ENCODE peak calls at places on chromosomes 2 and 18, in six cellular contexts. W is heart right ventricle, T is brain microvascular endothelial cell, D is lung, S is astrocyte, O is A549. J is an unnamed sample.

GRCh38 chr18:76602169-76602568 is 107.1 kb upstream of the ZNF516 start:
- DNase-seq in W (no peak), T (no peak), D (no peak), S (no peak), O (no peak), J (no peak)

GRCh38 chr18:34709631-34710429 is at the start of gene DTNA:
- DNase-seq in W (no peak), T (peak), D (no peak), S (peak), O (no peak), J (no peak)

GRCh38 chr2:163692081-163692480 is 43.7 kb downstream of the FIGN start:
- DNase-seq in W (no peak), T (no peak), D (no peak), S (no peak), O (no peak), J (no peak)

GRCh38 chr2:219430633-219431615 is 3.7 kb upstream of the SPEG start:
- DNase-seq in W (peak), T (no peak), D (no peak), S (peak), O (no peak), J (no peak)

GRCh38 chr2:207746131-207746530 is 23.6 kb downstream of the FZD5 start:
- DNase-seq in W (peak), T (peak), D (peak), S (peak), O (peak), J (no peak)

GRCh38 chr2:191322838-191323506 is 77.8 kb downstream of the MYO1B start:
- DNase-seq in W (no peak), T (no peak), D (no peak), S (no peak), O (no peak), J (no peak)

GRCh38 chr2:12556762-12557161 is 160.0 kb upstream of the TRIB2 start:
- DNase-seq in W (no peak), T (peak), D (no peak), S (peak), O (no peak), J (no peak)

GRCh38 chr2:196248467-196249104 is 77.2 kb upstream of the STK17B start:
- DNase-seq in W (no peak), T (no peak), D (no peak), S (no peak), O (no peak), J (no peak)

GRCh38 chr18:45201489-45201888 is 413.8 kb upstream of the SLC14A2 start:
- DNase-seq in W (no peak), T (no peak), D (no peak), S (no peak), O (no peak), J (no peak)

GRCh38 chr2:85537600-85538506 is 1.1 kb upstream of the MAT2A start:
- DNase-seq in W (peak), T (peak), D (peak), S (no peak), O (peak), J (peak)

GRCh38 chr2:66443977-66444855 is 9.3 kb downstream of the MEIS1 start:
- DNase-seq in W (no peak), T (no peak), D (no peak), S (peak), O (no peak), J (peak)

GRCh38 chr18:63829886-63830285 is 54.7 kb downstream of the SERPINB7 start:
- DNase-seq in W (no peak), T (no peak), D (no peak), S (no peak), O (no peak), J (no peak)

GRCh38 chr2:168753765-168754334 is 48.6 kb upstream of the NOSTRIN start:
- DNase-seq in W (no peak), T (no peak), D (no peak), S (no peak), O (no peak), J (no peak)

GRCh38 chr2:45003586-45004568 is 5.4 kb downstream of the SIX2 start:
- DNase-seq in W (no peak), T (no peak), D (no peak), S (no peak), O (no peak), J (no peak)

GRCh38 chr2:120510751-120511395 is 164.9 kb downstream of the INHBB start:
- DNase-seq in W (no peak), T (no peak), D (no peak), S (no peak), O (no peak), J (peak)

GRCh38 chr18:26655614-26656400 is 107.5 kb upstream of the KCTD1 start:
- DNase-seq in W (peak), T (peak), D (peak), S (peak), O (peak), J (peak)

GRCh38 chr2:54394392-54394791 is 61.7 kb upstream of the SPTBN1 start:
- DNase-seq in W (no peak), T (no peak), D (no peak), S (no peak), O (no peak), J (no peak)

GRCh38 chr2:55837073-55837472 is 86.5 kb downstream of the EFEMP1 start:
- DNase-seq in W (no peak), T (no peak), D (no peak), S (no peak), O (no peak), J (no peak)

GRCh38 chr2:78589871-78590270 is 435.6 kb upstream of the REG3G start:
- DNase-seq in W (no peak), T (no peak), D (no peak), S (no peak), O (no peak), J (no peak)

GRCh38 chr2:10048501-10049171 is 5.3 kb downstream of the KLF11 start:
- DNase-seq in W (no peak), T (peak), D (no peak), S (peak), O (peak), J (peak)

GRCh38 chr2:111072220-111072871 is 48.4 kb upstream of the BCL2L11 start:
- DNase-seq in W (no peak), T (peak), D (no peak), S (peak), O (no peak), J (no peak)

GRCh38 chr2:232693344-232693743 is 3.8 kb upstream of the GIGYF2 start:
- DNase-seq in W (no peak), T (no peak), D (no peak), S (no peak), O (no peak), J (no peak)

GRCh38 chr2:43019536-43020183 is 206.7 kb downstream of the ZFP36L2 start:
- DNase-seq in W (no peak), T (no peak), D (no peak), S (no peak), O (no peak), J (no peak)

GRCh38 chr2:29284671-29285070 is 169.5 kb downstream of the CLIP4 start:
- DNase-seq in W (no peak), T (no peak), D (no peak), S (no peak), O (no peak), J (no peak)

GRCh38 chr2:238942941-238943715 is 95.2 kb downstream of the TWIST2 start:
- DNase-seq in W (no peak), T (no peak), D (peak), S (peak), O (no peak), J (no peak)

GRCh38 chr2:28102455-28102874 is 211.9 kb downstream of the BABAM2 start:
- DNase-seq in W (peak), T (peak), D (no peak), S (peak), O (no peak), J (no peak)

GRCh38 chr2:149598014-149598395 is 10.4 kb upstream of the MMADHC start:
- DNase-seq in W (no peak), T (peak), D (no peak), S (no peak), O (no peak), J (no peak)

GRCh38 chr2:38835015-38835601 is 40.6 kb downstream of the DHX57 start:
- DNase-seq in W (no peak), T (peak), D (no peak), S (no peak), O (no peak), J (no peak)

GRCh38 chr2:26581991-26582842 is 58.9 kb downstream of the CIB4 start:
- DNase-seq in W (no peak), T (no peak), D (no peak), S (no peak), O (no peak), J (no peak)

GRCh38 chr2:152600698-152601097 is 116.6 kb downstream of the PRPF40A start:
- DNase-seq in W (no peak), T (peak), D (no peak), S (peak), O (no peak), J (no peak)

GRCh38 chr18:74116628-74117554 is 30.7 kb downstream of the FBXO15 start:
- DNase-seq in W (no peak), T (peak), D (no peak), S (peak), O (no peak), J (no peak)

GRCh38 chr2:216807861-216808272 is 52.0 kb downstream of the TNP1 start:
- DNase-seq in W (peak), T (peak), D (peak), S (peak), O (no peak), J (no peak)

GRCh38 chr2:66170681-66171234 is 264.2 kb upstream of the MEIS1 start:
- DNase-seq in W (no peak), T (no peak), D (no peak), S (no peak), O (no peak), J (no peak)

DNA sequence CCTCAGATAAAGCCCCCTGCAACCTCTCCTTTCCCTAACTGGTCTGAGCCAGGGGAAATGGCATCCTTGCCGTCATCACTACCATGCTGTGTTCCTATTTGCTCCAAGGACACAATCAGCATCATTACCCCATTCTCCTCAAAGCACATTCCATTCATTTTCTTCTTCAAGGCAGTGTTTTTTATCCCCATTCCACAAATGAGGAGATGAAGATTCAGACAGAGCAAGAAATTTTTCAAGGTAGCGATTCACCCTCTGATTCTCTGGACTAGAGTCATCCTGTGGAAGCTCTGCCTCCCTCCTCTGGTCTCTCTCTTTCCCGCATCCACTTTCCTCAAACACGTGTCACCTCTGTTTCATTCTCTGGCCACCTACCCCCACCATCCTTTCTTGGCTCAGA is 297.8 kb downstream of the SOX11 start:
- DNase-seq in W (no peak), T (no peak), D (no peak), S (no peak), O (no peak), J (no peak)
- H3K27ac ChIP-seq in W (no peak), T (no peak), D (no peak), S (no peak), O (no peak), J (no peak)

DNA sequence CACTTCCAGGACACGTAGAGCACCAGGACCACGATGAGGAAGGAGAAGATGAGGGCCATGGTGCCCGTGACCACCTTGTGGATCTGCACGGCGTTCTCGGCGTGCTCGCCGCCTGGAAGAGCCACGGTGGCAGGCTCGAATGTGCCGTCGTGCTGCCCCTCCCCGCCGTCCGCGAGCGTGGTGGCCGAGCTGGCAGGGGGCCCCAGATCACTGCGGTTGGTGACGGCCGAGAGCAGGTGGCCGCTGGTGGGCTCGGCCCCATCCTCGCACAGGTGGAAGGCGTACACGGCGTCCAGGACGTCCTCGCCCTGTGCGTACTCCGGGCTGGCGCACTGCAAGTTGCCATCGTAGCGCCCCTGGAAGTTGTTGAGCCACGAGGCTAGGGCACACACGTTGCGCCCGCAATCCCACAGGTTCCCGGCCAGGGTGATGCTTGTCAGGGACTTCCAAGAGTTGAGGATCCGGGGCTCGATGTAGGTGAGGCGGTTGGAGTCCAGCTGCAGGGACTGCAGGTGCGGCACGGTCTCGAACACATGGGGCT is 2.0 kb downstream of the LRRTM1 start:
- DNase-seq in W (no peak), T (no peak), D (no peak), S (no peak), O (no peak), J (peak)
- H3K4me3 ChIP-seq in W (peak), T (no peak), D (no peak), S (no peak), O (no peak), J (no peak)

GRCh38 chr2:205995260-205995659 is 90.7 kb downstream of the INO80D start:
- DNase-seq in W (no peak), T (no peak), D (no peak), S (no peak), O (no peak), J (no peak)
- TF ChIP-seq CTCF in W (no peak), T (peak), D (no peak), S (no peak), O (peak), J (no peak)

GRCh38 chr2:158458617-158458920 is 1.8 kb downstream of the PKP4 start:
- DNase-seq in W (no peak), T (no peak), D (no peak), S (peak), O (no peak), J (no peak)
- H3K27ac ChIP-seq in W (peak), T (no peak), D (peak), S (no peak), O (peak), J (peak)

DNA sequence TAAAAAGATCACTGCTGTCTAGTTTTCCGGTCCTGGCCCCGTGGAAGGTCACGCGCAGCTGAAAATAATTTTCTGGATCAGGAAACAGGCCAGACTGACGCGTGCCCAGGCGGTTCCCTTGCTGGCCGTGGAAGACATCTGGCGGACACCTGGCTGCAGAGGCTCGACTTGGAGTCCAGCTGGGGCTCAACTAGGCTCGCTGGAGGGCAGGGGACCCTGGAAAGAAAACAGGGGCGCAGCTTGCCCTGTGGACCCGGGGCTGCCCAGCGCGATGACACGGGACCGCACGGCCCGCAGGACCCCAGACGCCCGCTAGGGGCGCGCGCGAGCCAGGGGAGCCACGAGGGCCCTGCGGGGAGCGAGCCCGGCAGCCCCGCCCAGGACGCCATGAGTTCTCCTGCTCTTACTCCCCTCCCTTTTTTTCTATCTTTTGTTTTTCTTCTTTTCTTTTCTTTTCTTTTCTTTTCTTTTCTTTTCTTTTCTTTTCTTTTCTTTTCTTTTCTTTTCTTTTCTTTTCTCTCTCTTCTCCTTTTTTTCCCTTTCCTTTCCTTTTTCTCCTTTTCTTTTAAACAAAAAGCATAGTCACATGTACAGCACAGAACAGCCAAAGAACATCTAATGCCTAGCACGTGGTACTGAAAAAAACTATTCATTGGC is 43.2 kb upstream of the UBE2F start:
- DNase-seq in W (peak), T (peak), D (peak), S (peak), O (peak), J (peak)
- H3K4me3 ChIP-seq in W (peak), T (peak), D (no peak), S (no peak), O (peak), J (peak)